ENCODE peak calls at places on chromosomes 4 and X, in ten cellular contexts. Z is KBM-7; S is neural crest cell; G is NCI-H2171 treated with DMSO at 0.1 percent for 48 hours; T is HTR-8/SVneo; P is activated CD8-positive, alpha-beta T cell treated with anti-CD3 and anti-CD28 coated beads, Interleukin-2, amount 10 ng/mL, durations not matched to agents 7 days and 5 days; I is aorta; M is OCI-LY7; R is MM.1S; Y is amniotic stem cell. B is an unnamed sample.
A peak's percentile ranks its signal among the peaks of the same experiment; 100 is the strongest.

GRCh38 chr4:176964116-176964691 is 171.5 kb upstream of the VEGFC start:
- DNase-seq in Z (peak; percentile 63), S (no peak), G (no peak), T (peak; percentile 8), P (no peak), I (no peak), M (peak; percentile 1), R (peak; percentile 14), Y (no peak), B (peak; percentile 31)

GRCh38 chr4:120517966-120518365 is 404.6 kb downstream of the PRDM5 start:
- DNase-seq in Z (peak; percentile 1), S (no peak), G (peak; percentile 0), T (peak; percentile 52), P (no peak), I (no peak), M (no peak), R (no peak), Y (peak; percentile 16), B (no peak)

GRCh38 chr4:187276786-187277408 is 553.2 kb upstream of the FAT1 start:
- DNase-seq in Z (no peak), S (no peak), G (no peak), T (no peak), P (no peak), I (no peak), M (no peak), R (peak; percentile 46), Y (no peak), B (no peak)

GRCh38 chrX:9204560-9204959 is 170.6 kb upstream of the FAM9B start:
- DNase-seq in Z (no peak), S (no peak), G (no peak), T (no peak), P (no peak), I (no peak), M (no peak), R (no peak), Y (no peak), B (no peak)

GRCh38 chr4:183571350-183572076 is 66.7 kb downstream of the ING2 start:
- DNase-seq in Z (peak; percentile 61), S (no peak), G (peak; percentile 47), T (no peak), P (no peak), I (no peak), M (no peak), R (no peak), Y (no peak), B (no peak)

GRCh38 chr4:10175626-10176025 is 59.0 kb upstream of the WDR1 start:
- DNase-seq in Z (no peak), S (no peak), G (no peak), T (no peak), P (no peak), I (no peak), M (no peak), R (no peak), Y (no peak), B (no peak)

GRCh38 chr4:60648774-60649173 is 551.4 kb upstream of the ADGRL3 start:
- DNase-seq in Z (no peak), S (no peak), G (no peak), T (no peak), P (no peak), I (no peak), M (no peak), R (no peak), Y (no peak), B (no peak)

GRCh38 chr4:173119818-173120217 is 48.8 kb upstream of the GALNT7 start:
- DNase-seq in Z (no peak), S (no peak), G (no peak), T (peak; percentile 39), P (no peak), I (no peak), M (no peak), R (no peak), Y (no peak), B (no peak)

GRCh38 chrX:47358387-47359065 is 11.9 kb upstream of the ZNF157 start:
- DNase-seq in Z (peak; percentile 74), S (no peak), G (no peak), T (no peak), P (peak; percentile 20), I (no peak), M (peak; percentile 32), R (no peak), Y (no peak), B (peak; percentile 31)

B was measured in NCI-H82.